ENCODE peak calls at places on chromosomes 11 and 22, in eight cellular contexts. C, I, R, K, O, F, N and T are unnamed samples.
A peak's percentile ranks its signal among the peaks of the same experiment; 100 is the strongest.

GRCh38 chr11:36149538-36150242 is 139.5 kb downstream of the COMMD9 start:
- DNase-seq in F (peak; percentile 99), K (peak; percentile 50), I (no peak), O (peak; percentile 87), N (peak; percentile 99), C (peak; percentile 73), R (peak; percentile 99), T (peak; percentile 94)

GRCh38 chr22:39276461-39277134 is 31.8 kb upstream of the PDGFB start:
- DNase-seq in K (no peak), I (no peak), C (no peak), F (no peak), N (no peak), R (peak; percentile 38), O (no peak), T (no peak)

GRCh38 chr11:73338279-73338678 is 30.2 kb downstream of the ARHGEF17 start:
- DNase-seq in F (no peak), K (no peak), C (no peak), R (no peak), O (no peak), I (no peak), N (no peak), T (no peak)

GRCh38 chr22:22696104-22696503 is 51.7 kb downstream of the GGTLC2 start:
- DNase-seq in K (no peak), F (no peak), C (no peak), I (no peak), R (no peak), N (no peak), O (no peak), T (no peak)

GRCh38 chr22:46854125-46854870 is 91.8 kb downstream of the TBC1D22A start:
- DNase-seq in N (no peak), I (no peak), F (peak; percentile 92), O (peak; percentile 76), K (no peak), R (no peak), C (peak; percentile 50), T (no peak)

GRCh38 chr11:127345819-127346459 is 345.4 kb upstream of the KIRREL3 start:
- DNase-seq in F (peak; percentile 19), C (no peak), O (peak; percentile 44), K (peak; percentile 23), I (no peak), R (peak; percentile 44), N (peak; percentile 40), T (no peak)

GRCh38 chr11:9982796-9983579 is 311.0 kb downstream of the SBF2 start:
- DNase-seq in C (no peak), F (peak; percentile 20), R (peak; percentile 55), N (peak; percentile 22), I (no peak), O (no peak), K (no peak), T (no peak)

GRCh38 chr22:32564170-32565001 is 89.8 kb downstream of the FBXO7 start:
- DNase-seq in N (peak; percentile 79), I (no peak), O (no peak), K (no peak), F (no peak), R (peak; percentile 81), C (no peak), T (no peak)

GRCh38 chr22:48244388-48245118 is 1482.1 kb downstream of the TBC1D22A start:
- DNase-seq in N (no peak), R (no peak), F (no peak), O (no peak), C (no peak), I (no peak), K (no peak), T (no peak)

GRCh38 chr11:34825670-34826383 is 90.4 kb downstream of the APIP start:
- DNase-seq in K (no peak), F (no peak), I (no peak), R (no peak), C (peak; percentile 51), N (peak; percentile 57), O (no peak), T (no peak)

GRCh38 chr11:2268911-2269600 is 1.3 kb downstream of the ASCL2 start:
- DNase-seq in F (no peak), C (peak; percentile 65), I (no peak), K (peak; percentile 87), N (no peak), O (peak; percentile 95), R (no peak), T (peak; percentile 91)

GRCh38 chr22:40009953-40010751 is 15.4 kb downstream of the FAM83F start:
- DNase-seq in R (no peak), N (no peak), O (no peak), I (no peak), F (no peak), C (no peak), K (peak; percentile 72), T (no peak)

GRCh38 chr11:15911377-15912044 is 444.8 kb downstream of the SOX6 start:
- DNase-seq in I (no peak), N (no peak), F (peak; percentile 20), O (no peak), K (no peak), C (peak; percentile 44), R (peak; percentile 58), T (no peak)

GRCh38 chr22:50316114-50317065 is 8.9 kb upstream of the PLXNB2 start:
- DNase-seq in N (no peak), F (no peak), R (no peak), O (no peak), C (no peak), I (no peak), K (no peak), T (no peak)

GRCh38 chr22:40894417-40894816 is 32.5 kb upstream of the DNAJB7 start:
- DNase-seq in F (no peak), K (no peak), N (no peak), R (no peak), I (no peak), C (no peak), O (no peak), T (no peak)

GRCh38 chr11:121426476-121427454 is 25.3 kb upstream of the SORL1 start:
- DNase-seq in F (peak; percentile 5), N (no peak), K (peak; percentile 68), C (no peak), O (peak; percentile 71), I (peak; percentile 19), R (no peak), T (peak; percentile 65)

GRCh38 chr11:24623121-24623520 is 126.3 kb downstream of the LUZP2 start:
- DNase-seq in N (no peak), K (no peak), O (no peak), F (no peak), C (no peak), R (no peak), I (no peak), T (no peak)

GRCh38 chr11:34860034-34860433 is 56.1 kb downstream of the APIP start:
- DNase-seq in O (no peak), C (no peak), I (no peak), F (no peak), K (no peak), N (no peak), R (no peak), T (no peak)

GRCh38 chr11:68287419-68287818 is 15.6 kb upstream of the C11orf24 start:
- DNase-seq in O (no peak), N (no peak), C (no peak), K (no peak), R (no peak), I (no peak), F (no peak), T (no peak)

GRCh38 chr22:49402169-49402568 is 425.5 kb downstream of the BRD1 start:
- DNase-seq in I (no peak), K (no peak), R (no peak), C (no peak), N (no peak), F (no peak), O (no peak), T (no peak)

GRCh38 chr11:2542406-2542805 is 97.6 kb downstream of the KCNQ1 start:
- DNase-seq in O (no peak), R (no peak), I (no peak), K (no peak), N (no peak), F (no peak), C (no peak), T (no peak)

GRCh38 chr22:36541831-36542391 is 12.9 kb upstream of the EIF3D start:
- DNase-seq in N (peak; percentile 95), R (peak; percentile 90), C (no peak), K (peak; percentile 74), O (no peak), F (peak; percentile 84), I (no peak), T (peak; percentile 40)

GRCh38 chr11:28393348-28393747 is 285.2 kb downstream of the METTL15 start:
- DNase-seq in I (no peak), F (no peak), O (no peak), N (no peak), K (no peak), C (no peak), R (no peak), T (no peak)

GRCh38 chr11:30868495-30869130 is 282.5 kb upstream of the MPPED2 start:
- DNase-seq in F (no peak), C (no peak), K (no peak), N (no peak), O (no peak), R (no peak), I (no peak), T (no peak)

GRCh38 chr11:24773326-24773725 is 276.5 kb downstream of the LUZP2 start:
- DNase-seq in I (no peak), F (no peak), C (no peak), R (no peak), N (no peak), K (no peak), O (no peak), T (no peak)

GRCh38 chr22:49996192-49996531 is 16.4 kb downstream of the IL17REL start:
- DNase-seq in I (no peak), N (no peak), K (no peak), O (no peak), C (no peak), R (no peak), F (no peak), T (no peak)

GRCh38 chr22:44685384-44686056 is 16.5 kb upstream of the PRR5 start:
- DNase-seq in O (peak; percentile 68), I (peak; percentile 60), F (peak; percentile 44), C (peak; percentile 62), R (peak; percentile 81), N (peak; percentile 83), K (peak; percentile 92), T (no peak)

GRCh38 chr11:34996958-34997357 is 80.5 kb downstream of the PDHX start:
- DNase-seq in I (no peak), K (no peak), C (no peak), N (no peak), R (no peak), O (no peak), F (no peak), T (no peak)

GRCh38 chr11:64339754-64340408 is at the start of gene CCDC88B:
- DNase-seq in C (peak; percentile 74), O (peak; percentile 78), N (no peak), I (peak; percentile 83), K (peak; percentile 94), R (no peak), F (no peak), T (no peak)

GRCh38 chr11:33262016-33262638 is 4.9 kb downstream of the HIPK3 start:
- DNase-seq in N (no peak), F (no peak), O (peak; percentile 34), C (no peak), I (no peak), R (peak; percentile 60), K (no peak), T (no peak)

GRCh38 chr22:32165692-32166091 is 6.6 kb upstream of the C22orf42 start:
- DNase-seq in N (no peak), I (no peak), C (no peak), O (no peak), K (no peak), R (no peak), F (no peak), T (no peak)

GRCh38 chr11:16093889-16094653 is 262.3 kb downstream of the SOX6 start:
- DNase-seq in R (no peak), K (no peak), O (no peak), F (no peak), C (no peak), I (no peak), N (no peak), T (no peak)